ENCODE peak calls at places on chromosomes 11 and 22, in six cellular contexts. Q is colonic mucosa, Z is GM23248, K is IMR-90, J is uterus, T is gastrocnemius medialis. W is an unnamed sample.

GRCh38 chr22:20155330-20156041 is 4.6 kb upstream of the CCDC188 start:
- DNase-seq in Q (peak; percentile 28), Z (peak; percentile 75), K (no peak), J (peak; percentile 51), T (no peak), W (peak; percentile 42)

GRCh38 chr11:95917188-95918036 is 6.5 kb downstream of the MTMR2 start:
- DNase-seq in Q (no peak), Z (no peak), K (peak; percentile 30), J (no peak), T (no peak), W (peak; percentile 36)

GRCh38 chr11:80163011-80163410 is 722.2 kb upstream of the TENM4 start:
- DNase-seq in Q (no peak), Z (peak; percentile 15), K (peak; percentile 25), J (no peak), T (no peak), W (no peak)

GRCh38 chr11:84899740-84900139 is 727.4 kb downstream of the DLG2 start:
- DNase-seq in Q (no peak), Z (peak; percentile 41), K (peak; percentile 5), J (no peak), T (no peak), W (no peak)

GRCh38 chr22:30605449-30606110 is 1.4 kb upstream of the TCN2 start:
- DNase-seq in Q (peak; percentile 79), Z (peak; percentile 68), K (peak; percentile 25), J (peak; percentile 56), T (peak; percentile 26), W (peak; percentile 70)

GRCh38 chr11:1589996-1590395 is 4.9 kb upstream of the KRTAP5-1 start:
- DNase-seq in Q (no peak), Z (no peak), K (no peak), J (no peak), T (no peak), W (no peak)

GRCh38 chr11:113546757-113547507 is 71.7 kb upstream of the DRD2 start:
- DNase-seq in Q (no peak), Z (peak; percentile 68), K (peak; percentile 61), J (no peak), T (no peak), W (no peak)

GRCh38 chr22:27132896-27133500 is 475.6 kb downstream of the MIAT start:
- DNase-seq in Q (no peak), Z (no peak), K (no peak), J (no peak), T (no peak), W (no peak)

GRCh38 chr11:72833083-72833733 is 19.0 kb downstream of the ATG16L2 start:
- DNase-seq in Q (no peak), Z (no peak), K (no peak), J (no peak), T (no peak), W (no peak)

GRCh38 chr11:27701262-27702105 is 1.2 kb upstream of the BDNF start:
- DNase-seq in Q (peak; percentile 33), Z (peak; percentile 86), K (peak; percentile 89), J (no peak), T (no peak), W (no peak)

GRCh38 chr11:123504401-123504800 is 74.3 kb downstream of the GRAMD1B start:
- DNase-seq in Q (no peak), Z (no peak), K (no peak), J (no peak), T (no peak), W (peak; percentile 85)

GRCh38 chr11:3162410-3163240 is 2.5 kb downstream of the OSBPL5 start:
- DNase-seq in Q (no peak), Z (no peak), K (no peak), J (peak; percentile 11), T (no peak), W (no peak)

GRCh38 chr22:27986459-27986858 is 67.4 kb upstream of the PITPNB start:
- DNase-seq in Q (no peak), Z (no peak), K (no peak), J (no peak), T (no peak), W (no peak)

GRCh38 chr11:121344824-121345223 is 52.3 kb downstream of the SC5D start:
- DNase-seq in Q (no peak), Z (no peak), K (no peak), J (no peak), T (no peak), W (peak; percentile 53)

GRCh38 chr11:15170170-15170569 is 55.4 kb downstream of the INSC start:
- DNase-seq in Q (no peak), Z (peak; percentile 43), K (peak; percentile 54), J (no peak), T (no peak), W (no peak)

GRCh38 chr11:58927393-58928081 is 11.8 kb upstream of the GLYATL1 start:
- DNase-seq in Q (peak; percentile 75), Z (peak; percentile 19), K (peak; percentile 29), J (no peak), T (no peak), W (peak; percentile 40)

GRCh38 chr11:27116684-27117083 is 76.1 kb downstream of the BBOX1 start:
- DNase-seq in Q (no peak), Z (peak; percentile 50), K (no peak), J (no peak), T (no peak), W (no peak)

GRCh38 chr11:19519344-19519743 is 193.3 kb upstream of the NAV2 start:
- DNase-seq in Q (no peak), Z (no peak), K (no peak), J (no peak), T (no peak), W (no peak)

GRCh38 chr22:49930596-49931412 is 12.4 kb downstream of the CRELD2 start:
- DNase-seq in Q (peak; percentile 85), Z (peak; percentile 67), K (peak; percentile 66), J (peak; percentile 64), T (peak; percentile 86), W (peak; percentile 90)

GRCh38 chr11:70099578-70100282 is 21.6 kb downstream of the ANO1 start:
- DNase-seq in Q (no peak), Z (peak; percentile 60), K (peak; percentile 41), J (no peak), T (no peak), W (no peak)

GRCh38 chr11:45578286-45578685 is 87.1 kb downstream of the CHST1 start:
- DNase-seq in Q (no peak), Z (no peak), K (no peak), J (no peak), T (no peak), W (no peak)

GRCh38 chr22:45831394-45831793 is 145.6 kb downstream of the WNT7B start:
- DNase-seq in Q (no peak), Z (peak; percentile 48), K (peak; percentile 38), J (no peak), T (no peak), W (no peak)

GRCh38 chr11:64379817-64380709 is 21.1 kb downstream of the RPS6KA4 start:
- DNase-seq in Q (no peak), Z (no peak), K (no peak), J (no peak), T (no peak), W (no peak)

DNA sequence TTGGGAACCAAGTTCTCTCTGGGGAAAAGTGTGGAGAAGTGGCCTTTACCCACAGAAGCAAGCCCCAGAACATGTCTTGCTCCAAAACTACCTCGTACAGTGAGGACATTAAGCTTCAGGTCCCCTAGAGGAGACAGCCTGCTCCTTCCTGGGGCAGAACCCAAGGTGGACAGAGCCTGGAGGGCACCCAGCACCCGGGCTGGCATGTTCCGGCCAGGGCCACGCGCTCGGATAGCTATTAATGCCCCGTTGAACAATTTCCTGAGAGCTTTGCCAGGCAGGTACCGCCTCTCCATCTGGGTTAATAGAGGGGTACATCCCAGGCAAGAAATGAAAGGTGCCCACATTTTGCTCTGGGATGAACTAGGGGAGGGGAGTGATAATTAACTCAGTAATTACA is 169.0 kb upstream of the GRK3 start:
- DNase-seq in Q (no peak), Z (no peak), K (no peak), J (no peak), T (no peak), W (no peak)
- H3K9me3 ChIP-seq in Q (no peaks in the 10 kb centered on the region), Z (no peaks in the 10 kb centered on the region), K (no peaks in the 10 kb centered on the region), J (no peaks in the 10 kb centered on the region), T (no peaks in the 10 kb centered on the region), W (no peaks in the 10 kb centered on the region)

GRCh38 chr22:38788846-38789245 is 5.1 kb downstream of the DNAL4 start:
- DNase-seq in Q (no peak), Z (no peak), K (no peak), J (no peak), T (no peak), W (no peak)
- H3K27ac ChIP-seq in Q (peak overlapping the region; percentile 10), Z (peak overlapping the region; percentile 50), K (no peak overlapping the region), J (peak overlapping the region; percentile 58), T (peak overlapping the region; percentile 73), W (peak overlapping the region; percentile 75)

DNA sequence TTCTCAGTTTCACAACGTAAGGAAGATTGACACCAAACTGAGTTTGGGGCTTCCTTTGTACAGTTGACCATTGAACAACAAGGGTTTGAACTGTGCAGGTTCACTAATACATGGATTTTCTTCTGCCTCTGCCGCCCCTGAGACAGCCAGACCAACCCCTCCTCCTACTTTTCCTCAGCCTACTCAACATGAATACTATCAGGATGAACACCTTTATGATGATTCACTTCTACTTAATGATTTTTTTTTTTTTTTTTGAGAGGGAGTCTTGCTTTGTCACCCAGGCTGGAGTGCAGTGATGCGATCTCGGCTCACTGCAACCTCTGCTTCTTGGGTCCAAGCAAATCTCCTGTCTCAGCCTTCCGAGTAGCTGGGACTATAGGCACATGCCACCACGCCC is 14.6 kb downstream of the RBM4 start:
- DNase-seq in Q (no peak), Z (peak; percentile 47), K (peak; percentile 36), J (no peak), T (no peak), W (no peak)
- H3K36me3 ChIP-seq in Q (no peaks in the 10 kb centered on the region), Z (peaks cover 23% of the 10 kb centered on the region), K (peaks cover 42% of the 10 kb centered on the region), J (no peaks in the 10 kb centered on the region), T (no peaks in the 10 kb centered on the region), W (peaks cover 3% of the 10 kb centered on the region)

GRCh38 chr22:11627798-11628650 is 3900.0 kb upstream of the OR11H1 start:
- DNase-seq in Q (no peak), Z (no peak), K (no peak), J (no peak), T (no peak), W (no peak)

GRCh38 chr22:11628651-11629511 is 3899.1 kb upstream of the OR11H1 start:
- DNase-seq in Q (no peak), Z (no peak), K (no peak), J (no peak), T (no peak), W (no peak)

GRCh38 chr22:11626422-11626773 is 3901.6 kb upstream of the OR11H1 start:
- DNase-seq in Q (no peak), Z (no peak), K (no peak), J (no peak), T (no peak), W (no peak)

GRCh38 chr22:11627436-11627797 is 3900.6 kb upstream of the OR11H1 start:
- DNase-seq in Q (no peak), Z (no peak), K (no peak), J (no peak), T (no peak), W (no peak)

DNA sequence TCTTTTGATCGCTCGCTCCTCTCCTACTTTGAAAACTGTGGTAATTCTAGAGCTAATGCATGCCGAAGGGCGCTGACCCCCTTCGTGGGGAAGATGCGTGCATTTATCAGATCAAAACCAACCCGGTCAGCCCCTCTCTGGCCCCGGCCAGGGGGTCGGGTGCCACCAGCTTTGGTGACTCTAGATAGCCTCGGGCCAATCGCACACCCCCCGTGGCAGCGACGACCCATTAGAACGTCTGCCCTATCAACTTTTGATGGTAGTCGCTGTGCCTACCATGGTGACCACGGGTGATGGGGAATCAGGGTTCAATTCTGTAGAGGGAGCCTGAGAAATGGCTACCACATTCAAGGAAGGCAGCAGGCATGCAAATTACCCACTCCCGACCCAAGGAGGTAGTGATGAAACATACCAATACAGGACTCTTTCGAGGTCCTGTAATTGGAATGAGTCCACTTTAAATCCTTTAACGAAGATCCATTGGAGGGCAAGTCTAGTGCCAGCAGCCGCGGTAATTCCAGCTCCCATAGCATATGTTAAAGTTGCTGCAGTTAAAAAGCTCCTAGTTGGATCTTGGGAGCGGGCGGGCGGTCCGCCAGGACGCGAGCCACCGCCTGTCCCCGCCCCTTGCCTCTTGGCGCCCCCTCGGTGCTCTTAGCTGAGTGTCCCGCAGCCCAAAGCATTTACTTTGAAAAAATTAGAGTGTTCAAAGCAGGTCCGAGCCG is 3898.2 kb upstream of the OR11H1 start:
- DNase-seq in Q (no peak), Z (no peak), K (no peak), J (no peak), T (no peak), W (no peak)
- H3K9me3 ChIP-seq in Q (peaks cover 12% of the 10 kb centered on the region), Z (no peaks in the 10 kb centered on the region), K (peaks cover 49% of the 10 kb centered on the region), J (no peaks in the 10 kb centered on the region), T (no peaks in the 10 kb centered on the region), W (peaks cover 12% of the 10 kb centered on the region)